ENCODE peak calls at places on chromosomes 11 and 22, in eight cellular contexts. G is upper lobe of right lung; E is lower leg skin; P is retina; S is CD8-positive, alpha-beta T cell; W is thoracic aorta; Y is SK-MEL-5; Z is MV-4-11. C is an unnamed sample.
A peak's percentile ranks its signal among the peaks of the same experiment; 100 is the strongest.

GRCh38 chr11:9607511-9607899 is 34.0 kb downstream of the WEE1 start:
- DNase-seq in G (no peak), E (no peak), P (no peak), S (no peak), W (no peak), Y (no peak), Z (no peak), C (no peak)

GRCh38 chr11:66857927-66858185 is 992 bp downstream of the LRFN4 start:
- DNase-seq in G (no peak), E (no peak), P (no peak), S (no peak), W (no peak), Y (no peak), Z (no peak), C (no peak)

GRCh38 chr11:114610984-114611944 is 15.7 kb upstream of the NXPE4 start:
- DNase-seq in G (no peak), E (no peak), P (no peak), S (no peak), W (no peak), Y (no peak), Z (no peak), C (no peak)

GRCh38 chr11:112806876-112807275 is 154.3 kb upstream of the NCAM1 start:
- DNase-seq in G (no peak), E (no peak), P (peak; percentile 59), S (no peak), W (no peak), Y (no peak), Z (no peak), C (no peak)

GRCh38 chr11:45106440-45106839 is 40.0 kb upstream of the PRDM11 start:
- DNase-seq in G (no peak), E (no peak), P (no peak), S (no peak), W (no peak), Y (no peak), Z (no peak), C (no peak)

GRCh38 chr22:26445577-26446275 is 16.7 kb downstream of the ASPHD2 start:
- DNase-seq in G (no peak), E (peak; percentile 66), P (no peak), S (no peak), W (no peak), Y (no peak), Z (no peak), C (no peak)

GRCh38 chr11:129732926-129733325 is 82.7 kb upstream of the TMEM45B start:
- DNase-seq in G (no peak), E (no peak), P (no peak), S (no peak), W (no peak), Y (no peak), Z (no peak), C (no peak)

GRCh38 chr22:40210814-40211213 is 33.1 kb downstream of the TNRC6B start:
- DNase-seq in G (no peak), E (no peak), P (no peak), S (no peak), W (no peak), Y (no peak), Z (peak; percentile 90), C (no peak)

GRCh38 chr11:2135018-2135569 is 4.1 kb downstream of the IGF2 start:
- DNase-seq in G (no peak), E (no peak), P (peak; percentile 15), S (no peak), W (no peak), Y (no peak), Z (no peak), C (no peak)

GRCh38 chr22:27315833-27316232 is 485.7 kb downstream of the MN1 start:
- DNase-seq in G (no peak), E (no peak), P (no peak), S (no peak), W (no peak), Y (no peak), Z (no peak), C (no peak)

GRCh38 chr11:2674681-2675131 is 25.1 kb downstream of the KCNQ1OT1 start:
- DNase-seq in G (no peak), E (peak; percentile 73), P (no peak), S (no peak), W (no peak), Y (no peak), Z (no peak), C (no peak)

GRCh38 chr11:60740573-60740972 is 16.1 kb downstream of the MS4A18 start:
- DNase-seq in G (no peak), E (no peak), P (no peak), S (no peak), W (no peak), Y (no peak), Z (no peak), C (no peak)

GRCh38 chr22:17191163-17191562 is 28.1 kb downstream of the ADA2 start:
- DNase-seq in G (no peak), E (no peak), P (no peak), S (no peak), W (no peak), Y (no peak), Z (no peak), C (no peak)

GRCh38 chr11:34175284-34176019 is 70.0 kb downstream of the NAT10 start:
- DNase-seq in G (no peak), E (no peak), P (no peak), S (no peak), W (no peak), Y (no peak), Z (no peak), C (no peak)

GRCh38 chr22:44181033-44181911 is 547 bp downstream of the PARVG start:
- DNase-seq in G (peak; percentile 76), E (no peak), P (no peak), S (peak; percentile 58), W (no peak), Y (no peak), Z (peak; percentile 90), C (peak; percentile 54)

GRCh38 chr11:14611939-14612338 is 31.7 kb upstream of the PDE3B start:
- DNase-seq in G (no peak), E (no peak), P (no peak), S (no peak), W (no peak), Y (no peak), Z (peak; percentile 91), C (no peak)

GRCh38 chr11:111135101-111135500 is 110.4 kb upstream of the POU2AF2 start:
- DNase-seq in G (no peak), E (no peak), P (no peak), S (no peak), W (no peak), Y (no peak), Z (no peak), C (no peak)

GRCh38 chr22:29014301-29014700 is 47.3 kb downstream of the C22orf31 start:
- DNase-seq in G (no peak), E (no peak), P (no peak), S (no peak), W (no peak), Y (no peak), Z (no peak), C (no peak)

GRCh38 chr11:90318651-90319050 is 95.8 kb upstream of the CHORDC1 start:
- DNase-seq in G (no peak), E (no peak), P (no peak), S (no peak), W (no peak), Y (no peak), Z (no peak), C (no peak)

GRCh38 chr11:34034053-34034452 is 17.5 kb upstream of the CAPRIN1 start:
- DNase-seq in G (no peak), E (no peak), P (no peak), S (no peak), W (no peak), Y (no peak), Z (no peak), C (no peak)

GRCh38 chr11:117544431-117544830 is 216.8 kb downstream of the CEP164 start:
- DNase-seq in G (no peak), E (no peak), P (no peak), S (no peak), W (no peak), Y (no peak), Z (no peak), C (no peak)

GRCh38 chr11:34302046-34302921 is 55.5 kb downstream of the ABTB2 start:
- DNase-seq in G (no peak), E (no peak), P (no peak), S (no peak), W (no peak), Y (peak; percentile 61), Z (peak; percentile 78), C (no peak)

GRCh38 chr11:9210922-9211320 is 54.2 kb downstream of the DENND5A start:
- DNase-seq in G (no peak), E (no peak), P (no peak), S (no peak), W (no peak), Y (no peak), Z (no peak), C (no peak)

GRCh38 chr11:77547863-77548551 is 41.7 kb upstream of the AQP11 start:
- DNase-seq in G (no peak), E (no peak), P (peak; percentile 67), S (no peak), W (no peak), Y (peak; percentile 79), Z (peak; percentile 60), C (no peak)

GRCh38 chr11:112962854-112963367 is 1.7 kb downstream of the NCAM1 start:
- DNase-seq in G (peak; percentile 65), E (no peak), P (peak; percentile 95), S (no peak), W (peak; percentile 14), Y (no peak), Z (no peak), C (no peak)

GRCh38 chr11:95531116-95531515 is 258.5 kb downstream of the FAM76B start:
- DNase-seq in G (no peak), E (no peak), P (no peak), S (no peak), W (no peak), Y (no peak), Z (peak; percentile 67), C (no peak)

GRCh38 chr11:2663915-2664314 is 35.9 kb downstream of the KCNQ1OT1 start:
- DNase-seq in G (no peak), E (no peak), P (no peak), S (no peak), W (no peak), Y (no peak), Z (no peak), C (no peak)

GRCh38 chr22:22933100-22933806 is 45.6 kb downstream of the IGLL5 start:
- DNase-seq in G (no peak), E (no peak), P (no peak), S (no peak), W (no peak), Y (no peak), Z (no peak), C (no peak)